ENCODE peak calls at places on chromosomes 12 and 14, in five cellular contexts. J is dorsolateral prefrontal cortex, B is epithelial cell of proximal tubule, R is WTC11, L is A549. Z is an unnamed sample.

GRCh38 chr12:948238-948637 is 1.3 kb downstream of the RAD52 start:
- DNase-seq in J (no peak), B (no peak), R (no peak), L (no peak), Z (no peak)

GRCh38 chr14:37114039-37114438 is 58.4 kb downstream of the SLC25A21 start:
- DNase-seq in J (no peak), B (no peak), R (no peak), L (peak; percentile 6), Z (no peak)

GRCh38 chr12:89059721-89060120 is 292.6 kb downstream of the DUSP6 start:
- DNase-seq in J (no peak), B (no peak), R (no peak), L (no peak), Z (no peak)

GRCh38 chr14:47678157-47678556 is 2.8 kb upstream of the MDGA2 start:
- DNase-seq in J (no peak), B (no peak), R (no peak), L (no peak), Z (no peak)

GRCh38 chr14:75274899-75275569 is 3.6 kb upstream of the FOS start:
- DNase-seq in J (peak; percentile 56), B (no peak), R (no peak), L (no peak), Z (peak; percentile 97)

GRCh38 chr14:104462651-104463630 is 116.6 kb upstream of the C14orf180 start:
- DNase-seq in J (no peak), B (no peak), R (no peak), L (no peak), Z (no peak)

GRCh38 chr12:94940771-94941170 is 62.7 kb downstream of the NDUFA12 start:
- DNase-seq in J (no peak), B (no peak), R (no peak), L (no peak), Z (no peak)

GRCh38 chr14:22821193-22822016 is 6.2 kb upstream of the SLC7A7 start:
- DNase-seq in J (no peak), B (no peak), R (no peak), L (peak; percentile 87), Z (no peak)

GRCh38 chr12:84763112-84763511 is 149.5 kb downstream of the SLC6A15 start:
- DNase-seq in J (no peak), B (no peak), R (no peak), L (no peak), Z (no peak)

GRCh38 chr14:31189346-31190219 is 18.0 kb downstream of the HECTD1 start:
- DNase-seq in J (no peak), B (no peak), R (no peak), L (no peak), Z (no peak)

GRCh38 chr12:16833376-16833775 is 227.4 kb upstream of the LMO3 start:
- DNase-seq in J (no peak), B (no peak), R (no peak), L (no peak), Z (no peak)

GRCh38 chr12:20212658-20213387 is 155.5 kb upstream of the PDE3A start:
- DNase-seq in J (peak; percentile 74), B (peak; percentile 97), R (peak; percentile 56), L (peak; percentile 98), Z (no peak)

GRCh38 chr12:10720974-10721565 is 2.1 kb downstream of the YBX3 start:
- DNase-seq in J (no peak), B (no peak), R (no peak), L (no peak), Z (no peak)

GRCh38 chr12:10721654-10722501 is 1.2 kb downstream of the YBX3 start:
- DNase-seq in J (peak; percentile 77), B (peak; percentile 95), R (peak; percentile 44), L (peak; percentile 95), Z (peak; percentile 83)

GRCh38 chr12:10719482-10719881 is 3.6 kb downstream of the YBX3 start:
- DNase-seq in J (no peak), B (no peak), R (no peak), L (no peak), Z (no peak)

GRCh38 chr12:10722502-10722904 is 620 bp downstream of the YBX3 start:
- DNase-seq in J (no peak), B (no peak), R (no peak), L (no peak), Z (peak; percentile 55)

GRCh38 chr12:10722905-10723866 is at the start of gene YBX3:
- DNase-seq in J (peak; percentile 67), B (no peak), R (peak; percentile 79), L (peak; percentile 88), Z (peak; percentile 62)
- TF ChIP-seq CTCF in J (no peak), B (no peak), R (no peak), L (no peak), Z (no peak)

GRCh38 chr14:72643317-72643801 is 250.5 kb downstream of the DPF3 start:
- DNase-seq in J (peak; percentile 81), B (peak; percentile 89), R (no peak), L (peak; percentile 69), Z (no peak)

GRCh38 chr14:72644038-72644437 is 249.9 kb downstream of the DPF3 start:
- DNase-seq in J (peak; percentile 70), B (no peak), R (no peak), L (no peak), Z (no peak)

GRCh38 chr14:72645706-72646105 is 248.2 kb downstream of the DPF3 start:
- DNase-seq in J (no peak), B (no peak), R (no peak), L (no peak), Z (no peak)

GRCh38 chr14:72646861-72647528 is 246.9 kb downstream of the DPF3 start:
- DNase-seq in J (no peak), B (no peak), R (no peak), L (no peak), Z (no peak)

GRCh38 chr14:72644758-72645489 is 249.0 kb downstream of the DPF3 start:
- DNase-seq in J (no peak), B (no peak), R (no peak), L (peak; percentile 18), Z (no peak)
- TF ChIP-seq CTCF in J (no peak), B (peak; percentile 22), R (no peak), L (no peak), Z (no peak)

GRCh38 chr12:78229491-78230209 is 399.0 kb downstream of the NAV3 start:
- DNase-seq in J (no peak), B (no peak), R (peak; percentile 69), L (peak; percentile 65), Z (no peak)
- TF ChIP-seq CTCF in J (peak; percentile 52), B (peak; percentile 68), R (peak; percentile 73), L (peak; percentile 22), Z (peak; percentile 48)

DNA sequence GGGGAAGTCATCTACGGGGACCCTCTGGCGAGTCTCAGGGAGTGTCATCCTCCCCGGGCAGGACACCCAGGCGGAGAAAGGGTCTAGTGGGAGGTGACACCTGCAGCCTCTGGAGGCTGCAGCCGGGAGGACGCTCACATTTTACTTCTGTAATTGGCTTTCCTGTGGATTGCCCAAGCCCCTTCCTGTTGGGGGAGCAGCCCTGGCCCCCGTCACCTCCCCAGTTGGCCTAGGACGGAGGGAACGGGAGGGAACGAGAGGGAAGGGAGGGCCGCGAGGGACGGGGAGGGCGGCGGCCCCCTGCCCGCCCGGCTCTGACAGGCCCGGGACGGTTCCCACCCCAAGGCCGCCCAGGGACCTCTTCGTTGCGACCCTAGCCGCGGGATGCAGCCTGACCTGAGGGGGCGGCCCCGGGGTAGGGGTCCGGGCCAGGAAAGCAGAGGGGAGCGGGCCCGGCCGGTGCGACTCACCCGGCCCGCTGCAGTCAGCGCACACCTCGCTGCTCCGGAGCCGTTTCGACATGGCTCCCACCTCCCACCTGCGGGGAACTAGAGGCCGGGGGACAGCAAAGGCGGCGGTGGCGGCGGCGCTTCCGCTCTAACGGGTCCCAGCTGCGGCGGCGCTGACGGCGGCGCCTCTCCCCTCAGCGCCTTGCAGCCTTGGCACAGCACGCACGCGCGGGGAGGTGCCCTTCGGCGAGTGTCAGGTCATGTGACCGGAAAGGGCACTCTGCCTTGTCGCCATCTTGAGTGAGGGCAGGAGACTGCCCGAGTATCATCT is at the start of gene GIT2:
- DNase-seq in J (peak; percentile 96), B (no peak), R (peak; percentile 91), L (peak; percentile 95), Z (peak; percentile 95)
- TF ChIP-seq CTCF in J (peak; percentile 17), B (no peak), R (no peak), L (no peak), Z (no peak)

GRCh38 chr14:42736408-42736807 is 1129.7 kb downstream of the LRFN5 start:
- DNase-seq in J (no peak), B (no peak), R (no peak), L (no peak), Z (no peak)

GRCh38 chr14:42742084-42742483 is 1135.4 kb downstream of the LRFN5 start:
- DNase-seq in J (no peak), B (no peak), R (no peak), L (no peak), Z (no peak)
- TF ChIP-seq CTCF in J (no peak), B (no peak), R (no peak), L (no peak), Z (no peak)

GRCh38 chr14:99190696-99191662 is 81.0 kb downstream of the BCL11B start:
- DNase-seq in J (no peak), B (no peak), R (no peak), L (no peak), Z (no peak)
- TF ChIP-seq CTCF in J (no peak), B (no peak), R (no peak), L (no peak), Z (no peak)

DNA sequence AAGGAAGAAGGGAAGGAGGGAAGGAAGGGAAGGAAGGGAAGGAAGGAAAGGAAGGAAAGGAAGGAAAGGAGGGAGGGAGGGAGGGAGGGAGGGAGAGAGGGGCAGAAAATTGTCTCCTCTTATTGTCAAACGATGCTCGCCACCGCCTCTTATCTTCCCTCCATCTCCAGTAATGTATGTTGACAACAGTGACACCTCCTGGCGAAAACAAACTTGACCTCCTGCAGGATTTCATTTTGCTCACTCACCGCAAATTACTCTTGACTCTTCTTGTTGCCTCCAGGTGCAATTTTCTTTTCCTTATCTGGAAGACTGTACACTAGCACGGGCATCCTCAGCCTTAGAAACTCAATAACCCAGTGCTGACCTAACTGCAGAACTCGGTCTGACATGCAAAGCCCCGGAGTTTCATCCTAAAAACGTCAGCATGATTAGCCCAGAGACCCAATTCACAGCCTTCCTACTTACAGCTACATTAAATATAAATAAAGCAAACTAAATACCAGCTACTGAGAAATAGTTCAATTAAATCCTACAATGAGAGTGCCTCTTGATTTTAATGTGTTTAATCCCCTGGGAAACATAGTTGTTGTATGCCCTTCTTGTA is 512.4 kb upstream of the TMPO start:
- DNase-seq in J (no peak), B (no peak), R (peak; percentile 69), L (peak; percentile 65), Z (no peak)
- TF ChIP-seq CTCF in J (peak; percentile 45), B (peak; percentile 69), R (peak; percentile 2), L (peak; percentile 42), Z (no peak)

Z was measured in CD14-positive monocyte.